ENCODE peak calls at places on chromosome 2, in seven cellular contexts. I is IMR-90; E is H1; J is CD4-positive, CD25-positive, alpha-beta regulatory T cell; V is heart left ventricle; R is GM23248; T is mammary epithelial cell. X is an unnamed sample. For H3K4me1, the result is how much of the 10 kb centered on the place peaks cover.

GRCh38 chr2:171150694-171151285 is 9.9 kb downstream of the TLK1 start:
- DNase-seq in V (no peak), R (no peak), I (no peak), E (no peak), J (no peak), T (no peak), X (no peak)

GRCh38 chr2:215839816-215840215 is 173.5 kb downstream of the MREG start:
- DNase-seq in V (no peak), J (no peak), T (no peak), E (no peak), R (no peak), I (no peak), X (no peak)

GRCh38 chr2:120342451-120342850 is 3.5 kb upstream of the INHBB start:
- DNase-seq in E (no peak), V (no peak), J (no peak), I (no peak), R (no peak), T (no peak), X (no peak)

GRCh38 chr2:168525020-168525419 is 68.9 kb downstream of the CERS6 start:
- DNase-seq in R (no peak), V (no peak), J (no peak), T (peak), I (no peak), E (no peak), X (no peak)

GRCh38 chr2:46748121-46748520 is 167.5 kb downstream of the MCFD2 start:
- DNase-seq in V (no peak), J (no peak), I (peak), E (no peak), T (no peak), R (peak), X (no peak)

GRCh38 chr2:206875701-206876100 is 63.6 kb upstream of the CPO start:
- DNase-seq in R (no peak), I (no peak), J (no peak), T (no peak), E (no peak), V (no peak), X (no peak)

GRCh38 chr2:38509322-38509946 is 93.3 kb downstream of the HNRNPLL start:
- DNase-seq in V (no peak), I (peak), R (peak), T (peak), J (no peak), E (no peak), X (no peak)

GRCh38 chr2:9494096-9494495 is 19.7 kb downstream of the IAH1 start:
- DNase-seq in I (no peak), V (no peak), T (no peak), E (no peak), J (no peak), R (no peak), X (no peak)

GRCh38 chr2:168716839-168717238 is 85.6 kb upstream of the NOSTRIN start:
- DNase-seq in J (no peak), V (no peak), T (no peak), I (no peak), E (no peak), R (no peak), X (no peak)

DNA sequence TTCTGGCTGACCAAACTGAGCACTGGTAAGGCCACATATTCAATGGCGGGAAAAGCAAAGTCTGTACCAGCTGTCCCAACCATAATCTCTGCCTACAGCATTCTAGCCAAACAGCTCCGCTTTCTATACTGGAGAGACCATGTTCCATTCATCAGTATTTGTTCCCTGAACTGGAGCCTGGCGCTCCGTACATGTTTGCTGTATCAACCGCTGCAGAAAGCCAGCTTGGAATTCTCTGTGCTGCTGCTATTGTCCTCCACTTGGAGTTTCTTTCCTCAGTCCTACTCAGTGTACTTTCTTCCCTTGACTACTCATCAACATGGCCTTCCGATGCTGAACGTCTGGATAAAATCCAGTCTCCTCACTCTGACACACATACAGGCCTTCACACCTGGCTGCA is 1.9 kb downstream of the COA5 start:
- DNase-seq in V (no peak), T (no peak), I (no peak), E (no peak), R (no peak), J (no peak), X (no peak)
- H3K4me1 ChIP-seq in V (half or more), T (under half), I (under half), E (under half), R (under half), J (under half), X (under half)

DNA sequence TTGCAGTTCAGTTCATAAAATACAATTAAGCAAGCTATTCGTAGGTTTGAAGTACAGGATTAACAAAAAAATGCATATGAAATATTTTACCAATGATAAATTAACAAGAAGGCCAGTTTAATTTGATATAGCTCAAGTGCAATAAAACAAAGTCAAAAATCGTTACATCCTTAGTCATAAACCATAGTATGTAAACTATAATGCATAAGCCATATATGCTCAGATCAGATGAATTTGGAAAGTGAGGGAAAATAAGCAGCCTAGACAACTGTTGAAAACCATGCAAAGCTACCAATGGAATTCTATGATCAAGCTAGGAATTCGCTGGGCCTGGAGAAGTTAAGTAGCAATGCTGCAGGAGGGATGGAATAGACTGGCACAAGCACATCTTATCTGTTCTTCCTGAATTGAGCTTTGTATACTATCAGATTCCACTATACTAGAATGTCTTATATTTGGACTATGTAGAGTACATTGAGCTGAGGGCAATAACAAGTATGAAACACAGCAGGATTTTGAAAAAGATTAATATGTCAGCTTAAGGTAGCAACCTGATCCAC is 682.0 kb downstream of the IRS1 start:
- DNase-seq in I (peak), E (no peak), R (no peak), J (no peak), V (no peak), T (peak), X (no peak)
- H3K27ac ChIP-seq in I (peak), E (no peak), R (peak), J (no peak), V (no peak), T (peak), X (peak)

GRCh38 chr2:239467281-239467955 is 66.6 kb upstream of the HDAC4 start:
- DNase-seq in R (no peak), J (no peak), I (no peak), V (no peak), E (no peak), T (no peak), X (no peak)

GRCh38 chr2:239464166-239465016 is 63.6 kb upstream of the HDAC4 start:
- DNase-seq in V (no peak), E (no peak), I (no peak), R (no peak), J (no peak), T (no peak), X (no peak)

GRCh38 chr2:239466755-239467271 is 66.0 kb upstream of the HDAC4 start:
- DNase-seq in T (no peak), I (no peak), J (no peak), V (no peak), R (no peak), E (no peak), X (no peak)

GRCh38 chr2:239465017-239466001 is 64.5 kb upstream of the HDAC4 start:
- DNase-seq in I (no peak), V (peak), R (peak), E (no peak), J (no peak), T (peak), X (no peak)

GRCh38 chr2:239466046-239466754 is 65.4 kb upstream of the HDAC4 start:
- DNase-seq in V (no peak), J (no peak), T (no peak), E (no peak), R (peak), I (no peak), X (no peak)
- H3K4me3 ChIP-seq in V (no peak), J (no peak), T (no peak), E (no peak), R (no peak), I (no peak), X (no peak)

GRCh38 chr2:74845217-74845751 is 11.4 kb downstream of the HK2 start:
- DNase-seq in E (no peak), J (no peak), V (peak), R (peak), I (peak), T (peak), X (peak)

GRCh38 chr2:74847075-74847858 is 13.3 kb downstream of the HK2 start:
- DNase-seq in V (no peak), R (peak), I (peak), E (no peak), J (no peak), T (no peak), X (no peak)

GRCh38 chr2:74846481-74846880 is 12.6 kb downstream of the HK2 start:
- DNase-seq in J (no peak), E (no peak), T (no peak), V (no peak), I (no peak), R (no peak), X (no peak)

GRCh38 chr2:74844752-74845151 is 10.8 kb downstream of the HK2 start:
- DNase-seq in J (no peak), R (no peak), T (no peak), I (no peak), E (no peak), V (no peak), X (no peak)

GRCh38 chr2:74845991-74846390 is 12.1 kb downstream of the HK2 start:
- DNase-seq in J (no peak), R (peak), V (no peak), I (peak), T (no peak), E (no peak), X (no peak)
- H3K4me1 ChIP-seq in J (half or more), R (half or more), V (half or more), I (half or more), T (half or more), E (under half), X (under half)

DNA sequence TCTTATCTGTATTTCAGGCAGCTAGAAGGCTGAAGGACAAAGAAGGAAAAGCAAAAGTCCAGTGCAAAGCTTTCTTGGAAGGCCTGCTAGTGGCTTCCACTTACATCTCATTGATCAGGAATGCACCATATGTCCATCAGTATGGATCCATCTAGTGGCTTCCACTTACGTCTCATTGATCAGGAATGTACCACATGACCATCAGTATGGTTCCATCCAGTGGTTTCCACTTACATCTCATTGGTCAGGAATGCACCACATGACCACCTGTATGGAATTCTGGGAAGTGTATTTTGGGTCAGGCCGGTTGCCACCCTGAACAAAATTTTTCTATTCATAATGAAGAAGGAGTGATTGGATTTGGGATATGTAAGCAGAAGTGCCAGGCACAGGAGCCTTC is 70.6 kb downstream of the LYPD6 start:
- DNase-seq in T (no peak), V (no peak), J (no peak), R (peak), I (peak), E (no peak), X (no peak)
- H3K27ac ChIP-seq in T (no peak), V (no peak), J (no peak), R (no peak), I (no peak), E (no peak), X (no peak)

GRCh38 chr2:231604101-231604684 is 11.5 kb downstream of the TEX44 start:
- DNase-seq in V (peak), E (no peak), I (no peak), J (no peak), R (no peak), T (peak), X (no peak)

GRCh38 chr2:231602874-231603467 is 10.3 kb downstream of the TEX44 start:
- DNase-seq in E (no peak), I (no peak), J (no peak), T (no peak), R (no peak), V (no peak), X (no peak)

GRCh38 chr2:231606941-231607340 is 14.3 kb downstream of the TEX44 start:
- DNase-seq in J (no peak), R (no peak), V (no peak), I (no peak), E (no peak), T (no peak), X (no peak)

GRCh38 chr2:231605607-231606091 is 13.0 kb downstream of the TEX44 start:
- DNase-seq in J (no peak), E (no peak), V (peak), T (no peak), I (no peak), R (peak), X (no peak)

DNA sequence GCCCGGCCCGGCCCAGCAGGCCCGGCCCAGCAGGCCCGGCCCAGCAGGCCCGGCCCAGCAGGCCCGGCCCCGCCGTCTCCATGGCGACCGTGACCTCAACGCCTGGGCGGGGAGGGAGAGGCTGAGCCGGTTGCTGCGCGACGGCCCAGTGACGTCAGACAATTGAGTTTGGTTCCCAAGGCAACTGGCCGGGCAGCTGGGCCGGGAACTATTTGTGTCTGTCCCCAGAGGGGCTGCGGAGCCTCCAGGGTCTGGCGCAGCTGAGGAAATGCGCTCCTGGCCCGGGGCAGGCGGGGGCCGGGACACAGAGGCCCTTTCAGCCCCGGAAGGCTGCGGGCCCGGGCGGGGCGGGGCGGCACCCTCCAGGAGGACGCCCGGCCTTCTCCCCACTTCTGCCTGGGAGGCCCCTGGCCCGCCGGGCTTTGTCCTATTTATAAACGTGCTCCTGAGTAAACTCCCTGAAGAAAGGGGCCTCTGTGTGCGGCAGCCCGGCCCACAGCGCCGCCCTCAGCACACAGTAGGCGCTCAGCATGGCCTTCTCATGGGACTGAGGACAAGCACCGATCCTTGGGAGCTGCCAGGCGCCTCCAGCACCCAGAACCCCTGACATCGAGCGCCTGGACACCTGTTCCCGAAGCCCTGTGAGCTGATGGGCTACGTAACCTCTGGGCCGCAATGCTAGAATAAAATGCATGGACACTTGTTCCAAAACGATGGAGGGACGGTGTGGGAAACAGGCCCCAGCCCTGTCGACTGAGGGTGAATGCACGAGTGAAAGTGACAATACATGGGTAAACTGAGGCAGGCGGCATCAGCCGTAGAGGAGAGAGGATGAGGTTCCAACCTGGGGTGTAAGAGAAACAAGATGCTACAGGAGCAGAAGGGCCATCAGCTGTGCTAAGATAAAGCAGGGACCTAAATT is 12.3 kb downstream of the TEX44 start:
- DNase-seq in I (peak), V (peak), R (peak), E (peak), T (peak), J (peak), X (peak)
- H3K4me3 ChIP-seq in I (peak), V (peak), R (peak), E (peak), T (peak), J (no peak), X (peak)

DNA sequence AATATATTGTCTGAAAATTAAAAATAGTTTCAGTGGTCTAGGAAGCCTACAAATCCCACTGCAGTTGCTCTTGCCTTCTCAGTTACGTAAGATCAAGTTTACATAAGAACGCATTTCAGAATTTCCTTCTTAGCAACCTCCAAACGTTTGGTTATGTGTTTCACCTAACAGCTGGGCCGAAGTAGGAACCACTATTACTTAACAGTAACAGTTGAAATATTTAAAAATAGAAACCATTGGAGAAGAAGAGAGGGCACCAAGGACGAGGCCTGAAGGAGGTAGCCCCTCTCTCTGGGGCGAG is 177.8 kb downstream of the HDAC4 start:
- DNase-seq in I (peak), J (no peak), T (no peak), E (no peak), V (no peak), R (peak), X (no peak)
- H3K4me1 ChIP-seq in I (half or more), J (under half), T (under half), E (under half), V (half or more), R (half or more), X (under half)

GRCh38 chr2:181430406-181431199 is 26.6 kb upstream of the ITGA4 start:
- DNase-seq in I (peak), R (peak), T (peak), J (peak), E (no peak), V (no peak), X (no peak)
- H3K27ac ChIP-seq in I (no peak), R (no peak), T (no peak), J (no peak), E (no peak), V (no peak), X (no peak)

X was measured in Panc1.